ENCODE peak calls at places on chromosome 15, in ten cellular contexts. H, U, F, G, T, Y, E, M, Z and S are unnamed samples.
A peak's percentile ranks its signal among the peaks of the same experiment; 100 is the strongest.

GRCh38 chr15:87362531-87362930 is 894.0 kb downstream of the NTRK3 start:
- DNase-seq in Z (peak; percentile 25), M (no peak), H (no peak), F (no peak), U (no peak), E (no peak), G (no peak), T (no peak), Y (no peak), S (no peak)

GRCh38 chr15:64010719-64011118 is 35.6 kb downstream of the DAPK2 start:
- DNase-seq in G (peak; percentile 65), M (peak; percentile 51), T (peak; percentile 86), U (no peak), H (peak; percentile 63), Y (no peak), Z (peak; percentile 86), E (peak; percentile 73), F (peak; percentile 81), S (peak; percentile 77)

GRCh38 chr15:47331796-47332480 is 385.4 kb upstream of the SEMA6D start:
- DNase-seq in T (no peak), F (peak; percentile 58), H (no peak), E (no peak), U (no peak), G (no peak), M (no peak), Z (no peak), Y (no peak), S (no peak)

GRCh38 chr15:83983634-83984458 is 251.7 kb upstream of the GOLGA6L4 start:
- DNase-seq in F (no peak), Z (no peak), H (no peak), E (no peak), U (no peak), T (no peak), G (no peak), Y (no peak), M (no peak), S (no peak)

GRCh38 chr15:67176195-67176971 is 78.1 kb downstream of the AAGAB start:
- DNase-seq in F (no peak), Y (no peak), T (no peak), Z (no peak), H (peak; percentile 60), E (no peak), M (no peak), G (no peak), U (peak; percentile 65), S (no peak)

GRCh38 chr15:64013179-64014043 is 32.9 kb downstream of the DAPK2 start:
- DNase-seq in M (no peak), E (no peak), U (no peak), Y (no peak), H (no peak), G (no peak), F (no peak), Z (no peak), T (no peak), S (no peak)

GRCh38 chr15:92097473-92098178 is 244.1 kb downstream of the SLCO3A1 start:
- DNase-seq in E (no peak), Z (peak; percentile 22), F (peak; percentile 55), H (no peak), U (peak; percentile 54), M (peak; percentile 29), Y (no peak), T (peak; percentile 43), G (no peak), S (peak; percentile 69)

GRCh38 chr15:76006136-76006778 is 6.0 kb downstream of the NRG4 start:
- DNase-seq in T (no peak), E (no peak), M (no peak), Y (no peak), U (no peak), G (no peak), H (no peak), Z (peak; percentile 2), F (peak; percentile 67), S (no peak)

GRCh38 chr15:80788536-80788935 is 9.4 kb downstream of the CEMIP start:
- DNase-seq in H (no peak), T (no peak), Z (peak; percentile 12), E (no peak), U (peak; percentile 43), G (no peak), F (no peak), Y (no peak), M (no peak), S (no peak)

GRCh38 chr15:80967451-80967850 is 22.2 kb downstream of the MESD start:
- DNase-seq in G (no peak), H (no peak), E (no peak), Z (peak; percentile 81), Y (no peak), F (no peak), U (no peak), M (peak; percentile 57), T (no peak), S (peak; percentile 14)

GRCh38 chr15:94206463-94207167 is 24.7 kb upstream of the MCTP2 start:
- DNase-seq in M (no peak), H (no peak), G (no peak), U (no peak), T (no peak), E (no peak), Y (no peak), Z (peak; percentile 2), F (peak; percentile 67), S (no peak)

GRCh38 chr15:57973534-57973933 is 92.0 kb downstream of the ALDH1A2 start:
- DNase-seq in T (no peak), H (no peak), M (no peak), E (no peak), U (no peak), F (no peak), G (no peak), Y (no peak), Z (no peak), S (no peak)

GRCh38 chr15:65323071-65323511 is 18.6 kb downstream of the RNU5B-1 start:
- DNase-seq in Z (peak; percentile 50), G (no peak), T (no peak), F (peak; percentile 39), E (no peak), U (peak; percentile 96), H (no peak), M (peak; percentile 43), Y (no peak), S (peak; percentile 17)

GRCh38 chr15:81317642-81318017 is 6.3 kb downstream of the STARD5 start:
- DNase-seq in M (no peak), Y (no peak), Z (no peak), U (no peak), F (no peak), G (no peak), E (no peak), T (no peak), H (no peak), S (no peak)

GRCh38 chr15:47185222-47185800 is 532.0 kb upstream of the SEMA6D start:
- DNase-seq in F (no peak), U (peak; percentile 49), E (no peak), T (no peak), H (no peak), G (no peak), M (no peak), Z (no peak), Y (no peak), S (no peak)

GRCh38 chr15:43253431-43254403 is 13.0 kb downstream of the TGM5 start:
- DNase-seq in M (no peak), H (no peak), Y (no peak), U (no peak), G (no peak), F (no peak), T (no peak), E (no peak), Z (peak; percentile 45), S (peak; percentile 47)

GRCh38 chr15:92900712-92901052 is 558 bp downstream of the CHD2 start:
- DNase-seq in Y (no peak), F (no peak), M (no peak), T (no peak), E (no peak), H (no peak), U (no peak), Z (no peak), G (no peak), S (peak; percentile 3)